ENCODE peak calls at places on chromosomes 13 and 19, in four cellular contexts. One of them, this sample, is unnamed.

GRCh38 chr19:38264486-38265212 is at the start of gene SPINT2:
- DNase-seq in glutamatergic neuron: peak; percentile 84
- DNase-seq in cardiac fibroblast: no peak
- DNase-seq in GM23338: peak; percentile 95
- DNase-seq in this sample: no peak

GRCh38 chr19:38877781-38878574 is at the start of gene RINL:
- DNase-seq in GM23338: peak; percentile 43
- DNase-seq in cardiac fibroblast: no peak
- DNase-seq in glutamatergic neuron: no peak
- DNase-seq in this sample: no peak

GRCh38 chr13:64248371-64249065 is 2832.9 kb upstream of the PCDH20 start:
- DNase-seq in glutamatergic neuron: no peak
- DNase-seq in cardiac fibroblast: no peak
- DNase-seq in GM23338: no peak
- DNase-seq in this sample: no peak

GRCh38 chr19:4676955-4677731 is 7.0 kb upstream of the MYDGF start:
- DNase-seq in GM23338: peak; percentile 96
- DNase-seq in cardiac fibroblast: peak; percentile 53
- DNase-seq in glutamatergic neuron: peak; percentile 59
- DNase-seq in this sample: no peak

GRCh38 chr19:18153555-18154134 is 682 bp downstream of the PIK3R2 start:
- DNase-seq in cardiac fibroblast: no peak
- DNase-seq in GM23338: peak; percentile 31
- DNase-seq in glutamatergic neuron: no peak
- DNase-seq in this sample: no peak

GRCh38 chr19:33389574-33390119 is 16.1 kb downstream of the CEBPG start:
- DNase-seq in glutamatergic neuron: no peak
- DNase-seq in GM23338: no peak
- DNase-seq in cardiac fibroblast: no peak
- DNase-seq in this sample: no peak

GRCh38 chr13:28409648-28410047 is 85.3 kb downstream of the FLT1 start:
- DNase-seq in cardiac fibroblast: no peak
- DNase-seq in glutamatergic neuron: no peak
- DNase-seq in GM23338: no peak
- DNase-seq in this sample: no peak

GRCh38 chr13:63636231-63636993 is 2220.8 kb upstream of the PCDH20 start:
- DNase-seq in GM23338: peak; percentile 43
- DNase-seq in cardiac fibroblast: peak; percentile 7
- DNase-seq in glutamatergic neuron: no peak
- DNase-seq in this sample: no peak

GRCh38 chr13:100451923-100452322 is 136.7 kb downstream of the GGACT start:
- DNase-seq in GM23338: no peak
- DNase-seq in cardiac fibroblast: no peak
- DNase-seq in glutamatergic neuron: no peak
- DNase-seq in this sample: no peak

GRCh38 chr13:101453784-101454201 is 1.3 kb downstream of the ITGBL1 start:
- DNase-seq in cardiac fibroblast: no peak
- DNase-seq in glutamatergic neuron: no peak
- DNase-seq in GM23338: peak; percentile 69
- DNase-seq in this sample: no peak

GRCh38 chr13:44107357-44108121 is 227.8 kb downstream of the LACC1 start:
- DNase-seq in GM23338: no peak
- DNase-seq in cardiac fibroblast: no peak
- DNase-seq in glutamatergic neuron: no peak
- DNase-seq in this sample: no peak

GRCh38 chr13:99978781-99979452 is 2.7 kb upstream of the ZIC2 start:
- DNase-seq in cardiac fibroblast: no peak
- DNase-seq in GM23338: peak; percentile 91
- DNase-seq in glutamatergic neuron: peak; percentile 47
- DNase-seq in this sample: no peak

GRCh38 chr19:51735759-51736449 is 12.1 kb upstream of the HAS1 start:
- DNase-seq in cardiac fibroblast: peak; percentile 99
- DNase-seq in GM23338: no peak
- DNase-seq in glutamatergic neuron: no peak
- DNase-seq in this sample: no peak

GRCh38 chr13:50094615-50095293 is 79.5 kb downstream of the KCNRG start:
- DNase-seq in GM23338: no peak
- DNase-seq in glutamatergic neuron: no peak
- DNase-seq in cardiac fibroblast: peak; percentile 62
- DNase-seq in this sample: no peak

GRCh38 chr19:17424743-17425365 is 5.0 kb downstream of the MVB12A start:
- DNase-seq in glutamatergic neuron: peak; percentile 89
- DNase-seq in GM23338: peak; percentile 94
- DNase-seq in cardiac fibroblast: peak; percentile 36
- DNase-seq in this sample: no peak

GRCh38 chr13:43785681-43786471 is 896 bp downstream of the ENOX1 start:
- DNase-seq in cardiac fibroblast: peak; percentile 82
- DNase-seq in glutamatergic neuron: peak; percentile 81
- DNase-seq in GM23338: peak; percentile 70
- DNase-seq in this sample: peak; percentile 95

GRCh38 chr19:39407644-39408391 is 1.2 kb downstream of the ZFP36 start:
- DNase-seq in glutamatergic neuron: peak; percentile 30
- DNase-seq in cardiac fibroblast: peak; percentile 33
- DNase-seq in GM23338: peak; percentile 59
- DNase-seq in this sample: no peak

GRCh38 chr13:96540656-96541055 is 450.7 kb downstream of the HS6ST3 start:
- DNase-seq in cardiac fibroblast: no peak
- DNase-seq in GM23338: no peak
- DNase-seq in glutamatergic neuron: no peak
- DNase-seq in this sample: no peak

GRCh38 chr13:114099918-114100445 is 32.4 kb downstream of the RASA3 start:
- DNase-seq in cardiac fibroblast: peak; percentile 65
- DNase-seq in glutamatergic neuron: no peak
- DNase-seq in GM23338: peak; percentile 53
- DNase-seq in this sample: no peak

GRCh38 chr19:54660967-54661366 is 1.8 kb upstream of the LILRB4 start:
- DNase-seq in cardiac fibroblast: no peak
- DNase-seq in glutamatergic neuron: no peak
- DNase-seq in GM23338: no peak
- DNase-seq in this sample: no peak

GRCh38 chr19:49686503-49687088 is 2.8 kb upstream of the ADM5 start:
- DNase-seq in cardiac fibroblast: no peak
- DNase-seq in glutamatergic neuron: no peak
- DNase-seq in GM23338: no peak
- DNase-seq in this sample: no peak

GRCh38 chr13:58994778-58995177 is 1169.0 kb downstream of the DIAPH3 start:
- DNase-seq in glutamatergic neuron: no peak
- DNase-seq in cardiac fibroblast: peak; percentile 9
- DNase-seq in GM23338: peak; percentile 8
- DNase-seq in this sample: no peak
- TF ChIP-seq CTCF in glutamatergic neuron: no peak
- TF ChIP-seq CTCF in cardiac fibroblast: peak; percentile 21
- TF ChIP-seq CTCF in GM23338: peak; percentile 39
- TF ChIP-seq CTCF in this sample: peak; percentile 67

GRCh38 chr13:51550151-51550550 is 34.1 kb upstream of the WDFY2 start:
- DNase-seq in cardiac fibroblast: no peak
- DNase-seq in GM23338: no peak
- DNase-seq in glutamatergic neuron: no peak
- DNase-seq in this sample: no peak

GRCh38 chr13:51549050-51549449 is 35.2 kb upstream of the WDFY2 start:
- DNase-seq in glutamatergic neuron: no peak
- DNase-seq in cardiac fibroblast: no peak
- DNase-seq in GM23338: no peak
- DNase-seq in this sample: no peak

GRCh38 chr13:51551446-51551845 is 32.8 kb upstream of the WDFY2 start:
- DNase-seq in cardiac fibroblast: no peak
- DNase-seq in glutamatergic neuron: no peak
- DNase-seq in GM23338: no peak
- DNase-seq in this sample: no peak

GRCh38 chr13:51549593-51549992 is 34.7 kb upstream of the WDFY2 start:
- DNase-seq in GM23338: no peak
- DNase-seq in cardiac fibroblast: no peak
- DNase-seq in glutamatergic neuron: no peak
- DNase-seq in this sample: no peak

DNA sequence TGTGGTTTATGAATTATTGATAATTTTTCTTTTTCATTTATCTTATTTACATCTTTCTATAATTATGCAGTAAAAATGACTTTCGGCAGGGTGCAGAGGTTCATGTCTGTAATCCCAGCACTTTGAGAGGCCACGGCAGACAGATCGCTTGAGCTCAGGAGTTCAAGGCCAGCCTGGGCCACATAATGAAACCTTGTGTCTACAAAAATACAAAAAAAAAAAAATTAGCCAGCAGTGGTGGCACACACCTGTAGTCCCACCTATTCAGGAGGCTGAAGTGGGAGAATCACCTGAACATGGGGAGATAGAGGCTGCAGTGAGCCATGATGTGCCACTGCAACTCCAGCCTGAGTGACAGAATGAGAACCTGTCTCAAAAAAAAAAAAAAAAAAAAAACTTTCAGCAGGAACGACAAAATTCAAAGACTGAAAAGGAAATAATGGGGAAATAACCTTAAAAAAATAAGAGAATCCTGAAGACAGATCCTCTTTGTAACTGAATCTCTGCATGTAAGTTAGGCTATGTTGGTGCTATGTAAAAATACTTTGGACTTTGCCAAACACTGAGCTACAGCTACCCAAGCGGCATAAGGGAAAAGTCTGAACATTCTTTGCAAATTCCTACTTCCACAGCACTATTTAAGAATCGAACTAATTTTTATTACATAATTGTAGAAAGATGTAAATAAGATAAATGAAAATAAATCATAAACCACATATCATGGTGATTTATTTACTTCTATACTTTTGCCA is 36.7 kb upstream of the WDFY2 start:
- DNase-seq in glutamatergic neuron: no peak
- DNase-seq in GM23338: no peak
- DNase-seq in cardiac fibroblast: no peak
- DNase-seq in this sample: no peak
- TF ChIP-seq CTCF in glutamatergic neuron: no peak
- TF ChIP-seq CTCF in GM23338: no peak
- TF ChIP-seq CTCF in cardiac fibroblast: no peak
- TF ChIP-seq CTCF in this sample: no peak

DNA sequence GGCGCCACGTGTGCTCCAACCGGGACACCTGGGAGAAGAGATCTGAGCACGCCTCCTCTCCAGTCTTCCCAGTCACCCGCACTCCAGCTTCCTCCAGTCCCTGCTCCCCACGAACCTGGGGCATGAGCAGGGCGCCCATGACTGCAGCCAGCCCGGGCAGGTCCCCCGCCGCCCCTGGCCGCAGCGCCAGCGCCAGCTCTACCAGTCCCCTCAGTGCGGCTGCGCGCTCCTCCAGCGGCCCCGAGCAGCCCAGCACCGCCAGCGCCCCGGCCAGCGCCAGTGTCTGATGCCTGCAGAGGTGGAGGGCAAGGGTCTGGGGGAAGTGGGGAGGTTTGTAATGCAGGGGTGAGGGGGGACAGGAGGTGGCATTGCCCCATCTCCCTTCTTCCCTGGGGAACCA is 13.1 kb downstream of the SH2D3A start:
- DNase-seq in GM23338: no peak
- DNase-seq in cardiac fibroblast: no peak
- DNase-seq in glutamatergic neuron: no peak
- DNase-seq in this sample: no peak
- TF ChIP-seq CTCF in GM23338: no peak
- TF ChIP-seq CTCF in cardiac fibroblast: no peak
- TF ChIP-seq CTCF in glutamatergic neuron: no peak
- TF ChIP-seq CTCF in this sample: no peak

GRCh38 chr19:3469638-3470499 is 10.5 kb downstream of the SMIM24 start:
- DNase-seq in glutamatergic neuron: no peak
- DNase-seq in GM23338: no peak
- DNase-seq in cardiac fibroblast: no peak
- DNase-seq in this sample: no peak
- TF ChIP-seq CTCF in glutamatergic neuron: no peak
- TF ChIP-seq CTCF in GM23338: peak; percentile 49
- TF ChIP-seq CTCF in cardiac fibroblast: no peak
- TF ChIP-seq CTCF in this sample: peak; percentile 51

GRCh38 chr13:84912720-84913119 is 886.5 kb downstream of the SLITRK6 start:
- DNase-seq in cardiac fibroblast: no peak
- DNase-seq in glutamatergic neuron: no peak
- DNase-seq in GM23338: no peak
- DNase-seq in this sample: no peak

GRCh38 chr13:84917252-84917878 is 881.9 kb downstream of the SLITRK6 start:
- DNase-seq in glutamatergic neuron: no peak
- DNase-seq in GM23338: peak; percentile 21
- DNase-seq in cardiac fibroblast: peak; percentile 17
- DNase-seq in this sample: no peak
- TF ChIP-seq CTCF in glutamatergic neuron: peak; percentile 54
- TF ChIP-seq CTCF in GM23338: no peak
- TF ChIP-seq CTCF in cardiac fibroblast: no peak
- TF ChIP-seq CTCF in this sample: peak; percentile 94

GRCh38 chr19:5897189-5897969 is 6.2 kb downstream of the NDUFA11 start:
- DNase-seq in GM23338: peak; percentile 47
- DNase-seq in cardiac fibroblast: no peak
- DNase-seq in glutamatergic neuron: no peak
- DNase-seq in this sample: no peak
- TF ChIP-seq CTCF in GM23338: peak; percentile 54
- TF ChIP-seq CTCF in cardiac fibroblast: no peak
- TF ChIP-seq CTCF in glutamatergic neuron: no peak
- TF ChIP-seq CTCF in this sample: peak; percentile 17

GRCh38 chr13:37984357-37984756 is 114.8 kb upstream of the TRPC4 start:
- DNase-seq in cardiac fibroblast: no peak
- DNase-seq in GM23338: peak; percentile 91
- DNase-seq in glutamatergic neuron: no peak
- DNase-seq in this sample: no peak
- TF ChIP-seq CTCF in cardiac fibroblast: no peak
- TF ChIP-seq CTCF in GM23338: peak; percentile 68
- TF ChIP-seq CTCF in glutamatergic neuron: peak; percentile 41
- TF ChIP-seq CTCF in this sample: peak; percentile 38